ENCODE peak calls at places on chromosomes 6 and 20, in ten cellular contexts. One of them, this sample, is unnamed.

GRCh38 chr20:47600967-47601547 is 99.4 kb downstream of the NCOA3 start:
- DNase-seq in stimulated activated naive B cell treated with anti-CD40 and anti-IgM and Interleukin-4, amounts not matched to agents 10 μg/mL and 1 μg/mL and 100 μg/mL, for 72 hours: no peak
- DNase-seq in pulmonary artery endothelial cell: no peak
- DNase-seq in head of caudate nucleus: no peak
- DNase-seq in AG20443: no peak
- DNase-seq in NCI-H1092 treated with DMSO at 0.1 percent for 48 hours: no peak
- DNase-seq in WTC11: no peak
- DNase-seq in stimulated activated CD8-positive, alpha-beta memory T cell treated with anti-CD3 and anti-CD28 coated beads, Interleukin-7, amount 100 ng/mL, for 1 hour: no peak
- DNase-seq in stromal cell of bone marrow: no peak
- DNase-seq in Caki2: no peak
- DNase-seq in this sample: no peak

GRCh38 chr20:4817230-4817671 is 95.5 kb downstream of the PRND start:
- DNase-seq in stimulated activated CD8-positive, alpha-beta memory T cell treated with anti-CD3 and anti-CD28 coated beads, Interleukin-7, amount 100 ng/mL, for 1 hour: no peak
- DNase-seq in Caki2: peak
- DNase-seq in AG20443: peak
- DNase-seq in stimulated activated naive B cell treated with anti-CD40 and anti-IgM and Interleukin-4, amounts not matched to agents 10 μg/mL and 1 μg/mL and 100 μg/mL, for 72 hours: no peak
- DNase-seq in WTC11: no peak
- DNase-seq in pulmonary artery endothelial cell: no peak
- DNase-seq in stromal cell of bone marrow: no peak
- DNase-seq in NCI-H1092 treated with DMSO at 0.1 percent for 48 hours: no peak
- DNase-seq in head of caudate nucleus: no peak
- DNase-seq in this sample: no peak

GRCh38 chr20:23404196-23404595 is 17.1 kb downstream of the NAPB start:
- DNase-seq in pulmonary artery endothelial cell: no peak
- DNase-seq in stimulated activated CD8-positive, alpha-beta memory T cell treated with anti-CD3 and anti-CD28 coated beads, Interleukin-7, amount 100 ng/mL, for 1 hour: no peak
- DNase-seq in stromal cell of bone marrow: no peak
- DNase-seq in Caki2: no peak
- DNase-seq in NCI-H1092 treated with DMSO at 0.1 percent for 48 hours: no peak
- DNase-seq in AG20443: peak
- DNase-seq in head of caudate nucleus: no peak
- DNase-seq in WTC11: no peak
- DNase-seq in stimulated activated naive B cell treated with anti-CD40 and anti-IgM and Interleukin-4, amounts not matched to agents 10 μg/mL and 1 μg/mL and 100 μg/mL, for 72 hours: no peak
- DNase-seq in this sample: no peak

GRCh38 chr6:36938536-36938935 is 16.0 kb upstream of the PI16 start:
- DNase-seq in Caki2: no peak
- DNase-seq in WTC11: no peak
- DNase-seq in stromal cell of bone marrow: no peak
- DNase-seq in head of caudate nucleus: no peak
- DNase-seq in AG20443: peak
- DNase-seq in NCI-H1092 treated with DMSO at 0.1 percent for 48 hours: no peak
- DNase-seq in stimulated activated naive B cell treated with anti-CD40 and anti-IgM and Interleukin-4, amounts not matched to agents 10 μg/mL and 1 μg/mL and 100 μg/mL, for 72 hours: no peak
- DNase-seq in stimulated activated CD8-positive, alpha-beta memory T cell treated with anti-CD3 and anti-CD28 coated beads, Interleukin-7, amount 100 ng/mL, for 1 hour: no peak
- DNase-seq in pulmonary artery endothelial cell: no peak
- DNase-seq in this sample: no peak

GRCh38 chr6:127484207-127484858 is 25.1 kb upstream of the KIAA0408 start:
- DNase-seq in Caki2: peak
- DNase-seq in stimulated activated naive B cell treated with anti-CD40 and anti-IgM and Interleukin-4, amounts not matched to agents 10 μg/mL and 1 μg/mL and 100 μg/mL, for 72 hours: no peak
- DNase-seq in NCI-H1092 treated with DMSO at 0.1 percent for 48 hours: no peak
- DNase-seq in pulmonary artery endothelial cell: no peak
- DNase-seq in stimulated activated CD8-positive, alpha-beta memory T cell treated with anti-CD3 and anti-CD28 coated beads, Interleukin-7, amount 100 ng/mL, for 1 hour: no peak
- DNase-seq in stromal cell of bone marrow: peak
- DNase-seq in AG20443: peak
- DNase-seq in head of caudate nucleus: no peak
- DNase-seq in WTC11: no peak
- DNase-seq in this sample: no peak

GRCh38 chr20:37990571-37991151 is 42.6 kb downstream of the TTI1 start:
- DNase-seq in WTC11: no peak
- DNase-seq in stimulated activated CD8-positive, alpha-beta memory T cell treated with anti-CD3 and anti-CD28 coated beads, Interleukin-7, amount 100 ng/mL, for 1 hour: peak
- DNase-seq in head of caudate nucleus: no peak
- DNase-seq in stromal cell of bone marrow: no peak
- DNase-seq in NCI-H1092 treated with DMSO at 0.1 percent for 48 hours: no peak
- DNase-seq in stimulated activated naive B cell treated with anti-CD40 and anti-IgM and Interleukin-4, amounts not matched to agents 10 μg/mL and 1 μg/mL and 100 μg/mL, for 72 hours: peak
- DNase-seq in Caki2: no peak
- DNase-seq in AG20443: peak
- DNase-seq in pulmonary artery endothelial cell: no peak
- DNase-seq in this sample: no peak

GRCh38 chr20:36768768-36769430 is 4.7 kb downstream of the DSN1 start:
- DNase-seq in AG20443: peak
- DNase-seq in stimulated activated naive B cell treated with anti-CD40 and anti-IgM and Interleukin-4, amounts not matched to agents 10 μg/mL and 1 μg/mL and 100 μg/mL, for 72 hours: no peak
- DNase-seq in stimulated activated CD8-positive, alpha-beta memory T cell treated with anti-CD3 and anti-CD28 coated beads, Interleukin-7, amount 100 ng/mL, for 1 hour: no peak
- DNase-seq in WTC11: no peak
- DNase-seq in stromal cell of bone marrow: no peak
- DNase-seq in Caki2: no peak
- DNase-seq in NCI-H1092 treated with DMSO at 0.1 percent for 48 hours: no peak
- DNase-seq in pulmonary artery endothelial cell: peak
- DNase-seq in head of caudate nucleus: no peak
- DNase-seq in this sample: no peak

GRCh38 chr6:113065606-113066005 is 718.5 kb downstream of the RFPL4B start:
- DNase-seq in stromal cell of bone marrow: peak
- DNase-seq in head of caudate nucleus: no peak
- DNase-seq in WTC11: no peak
- DNase-seq in pulmonary artery endothelial cell: no peak
- DNase-seq in stimulated activated naive B cell treated with anti-CD40 and anti-IgM and Interleukin-4, amounts not matched to agents 10 μg/mL and 1 μg/mL and 100 μg/mL, for 72 hours: no peak
- DNase-seq in Caki2: no peak
- DNase-seq in AG20443: peak
- DNase-seq in NCI-H1092 treated with DMSO at 0.1 percent for 48 hours: no peak
- DNase-seq in stimulated activated CD8-positive, alpha-beta memory T cell treated with anti-CD3 and anti-CD28 coated beads, Interleukin-7, amount 100 ng/mL, for 1 hour: no peak
- DNase-seq in this sample: no peak

GRCh38 chr6:169234634-169235033 is 19.0 kb downstream of the THBS2 start:
- DNase-seq in pulmonary artery endothelial cell: no peak
- DNase-seq in head of caudate nucleus: no peak
- DNase-seq in stimulated activated CD8-positive, alpha-beta memory T cell treated with anti-CD3 and anti-CD28 coated beads, Interleukin-7, amount 100 ng/mL, for 1 hour: no peak
- DNase-seq in Caki2: no peak
- DNase-seq in WTC11: no peak
- DNase-seq in AG20443: no peak
- DNase-seq in stromal cell of bone marrow: no peak
- DNase-seq in NCI-H1092 treated with DMSO at 0.1 percent for 48 hours: no peak
- DNase-seq in stimulated activated naive B cell treated with anti-CD40 and anti-IgM and Interleukin-4, amounts not matched to agents 10 μg/mL and 1 μg/mL and 100 μg/mL, for 72 hours: no peak
- DNase-seq in this sample: no peak

GRCh38 chr6:88502391-88502790 is 336.2 kb upstream of the CNR1 start:
- DNase-seq in AG20443: no peak
- DNase-seq in WTC11: no peak
- DNase-seq in pulmonary artery endothelial cell: no peak
- DNase-seq in Caki2: no peak
- DNase-seq in stimulated activated naive B cell treated with anti-CD40 and anti-IgM and Interleukin-4, amounts not matched to agents 10 μg/mL and 1 μg/mL and 100 μg/mL, for 72 hours: no peak
- DNase-seq in NCI-H1092 treated with DMSO at 0.1 percent for 48 hours: no peak
- DNase-seq in stromal cell of bone marrow: no peak
- DNase-seq in head of caudate nucleus: no peak
- DNase-seq in stimulated activated CD8-positive, alpha-beta memory T cell treated with anti-CD3 and anti-CD28 coated beads, Interleukin-7, amount 100 ng/mL, for 1 hour: no peak
- DNase-seq in this sample: no peak

This sample was measured in ovary.